ENCODE peak calls at places on chromosomes 4 and X, in five cellular contexts. V is PC-3, E is IMR-90, M is mammary epithelial cell, T is GM23338. W is an unnamed sample.

GRCh38 chr4:26267087-26267486 is 53.7 kb upstream of the RBPJ start:
- DNase-seq in V (no peak), E (peak), M (no peak), T (no peak), W (peak)

GRCh38 chrX:96126182-96126581 is 558.5 kb upstream of the DIAPH2 start:
- DNase-seq in V (peak), E (no peak), M (no peak), T (peak), W (no peak)

GRCh38 chr4:170853422-170854021 is 763.8 kb upstream of the AADAT start:
- DNase-seq in V (peak), E (no peak), M (peak), T (peak), W (peak)

GRCh38 chrX:3026074-3026588 is 15.1 kb upstream of the ARSF start:
- DNase-seq in V (peak), E (no peak), M (peak), T (no peak), W (peak)

GRCh38 chr4:121199742-121200561 is 35.8 kb upstream of the TNIP3 start:
- DNase-seq in V (no peak), E (no peak), M (no peak), T (no peak), W (no peak)

GRCh38 chr4:52868138-52868537 is 6.0 kb downstream of the RASL11B start:
- DNase-seq in V (no peak), E (no peak), M (no peak), T (peak), W (peak)

GRCh38 chr4:164440196-164440595 is 313.7 kb upstream of the SMIM31 start:
- DNase-seq in V (peak), E (peak), M (peak), T (no peak), W (no peak)

GRCh38 chrX:43958529-43958928 is 14.7 kb downstream of the NDP start:
- DNase-seq in V (peak), E (peak), M (peak), T (peak), W (peak)

GRCh38 chrX:68699960-68700746 is 52.7 kb downstream of the STARD8 start:
- DNase-seq in V (no peak), E (peak), M (peak), T (no peak), W (no peak)

GRCh38 chr4:15677507-15677988 is 4.1 kb upstream of the FAM200B start:
- DNase-seq in V (peak), E (peak), M (peak), T (peak), W (peak)

GRCh38 chrX:21056636-21057035 is 317.6 kb upstream of the CNKSR2 start:
- DNase-seq in V (peak), E (no peak), M (peak), T (no peak), W (no peak)

GRCh38 chr4:8515316-8516060 is 64.7 kb upstream of the GPR78 start:
- DNase-seq in V (no peak), E (peak), M (no peak), T (no peak), W (no peak)

GRCh38 chr4:80417019-80417418 is 81.5 kb downstream of the CFAP299 start:
- DNase-seq in V (no peak), E (no peak), M (no peak), T (no peak), W (no peak)

GRCh38 chr4:25448379-25449109 is 71.5 kb downstream of the ANAPC4 start:
- DNase-seq in V (no peak), E (peak), M (peak), T (peak), W (no peak)

GRCh38 chrX:124289443-124289842 is 43.0 kb upstream of the TEX13D start:
- DNase-seq in V (no peak), E (no peak), M (no peak), T (peak), W (no peak)

GRCh38 chrX:141960573-141960972 is 56.9 kb downstream of the MAGEC1 start:
- DNase-seq in V (no peak), E (no peak), M (no peak), T (no peak), W (no peak)

GRCh38 chr4:8033067-8033755 is 93.5 kb upstream of the AFAP1 start:
- DNase-seq in V (no peak), E (no peak), M (no peak), T (no peak), W (no peak)

GRCh38 chr4:183790661-183791060 is 114.4 kb upstream of the STOX2 start:
- DNase-seq in V (no peak), E (no peak), M (no peak), T (no peak), W (no peak)

GRCh38 chr4:33067221-33067620 is 2347.1 kb downstream of the PCDH7 start:
- DNase-seq in V (peak), E (peak), M (no peak), T (no peak), W (no peak)

GRCh38 chr4:1255151-1255550 is 6.2 kb upstream of the CTBP1 start:
- DNase-seq in V (no peak), E (no peak), M (peak), T (no peak), W (no peak)

GRCh38 chrX:46838482-46838857 is 1.6 kb downstream of the RP2 start:
- DNase-seq in V (no peak), E (peak), M (no peak), T (no peak), W (no peak)

GRCh38 chrX:46840946-46841740 is 4.3 kb downstream of the RP2 start:
- DNase-seq in V (no peak), E (no peak), M (peak), T (no peak), W (no peak)

GRCh38 chrX:46838974-46839480 is 2.2 kb downstream of the RP2 start:
- DNase-seq in V (no peak), E (peak), M (no peak), T (no peak), W (no peak)

GRCh38 chrX:46837543-46838481 is 969 bp downstream of the RP2 start:
- DNase-seq in V (peak), E (peak), M (peak), T (no peak), W (peak)

GRCh38 chrX:46836701-46837542 is at the start of gene RP2:
- DNase-seq in V (peak), E (peak), M (peak), T (peak), W (peak)
- H3K4me2 ChIP-seq in V (peak), E (peak), M (peak), T (peak), W (peak)

GRCh38 chr4:147736458-147736857 is 4.6 kb downstream of the ARHGAP10 start:
- DNase-seq in V (peak), E (peak), M (peak), T (peak), W (no peak)

GRCh38 chr4:147732516-147733193 is 767 bp downstream of the ARHGAP10 start:
- DNase-seq in V (peak), E (peak), M (peak), T (peak), W (peak)

GRCh38 chr4:147733614-147734344 is 1.9 kb downstream of the ARHGAP10 start:
- DNase-seq in V (peak), E (peak), M (peak), T (no peak), W (no peak)

GRCh38 chr4:147735413-147736301 is 3.8 kb downstream of the ARHGAP10 start:
- DNase-seq in V (peak), E (no peak), M (no peak), T (no peak), W (no peak)

GRCh38 chr4:147734496-147734895 is 2.6 kb downstream of the ARHGAP10 start:
- DNase-seq in V (no peak), E (no peak), M (no peak), T (no peak), W (no peak)
- H3K27ac ChIP-seq in V (no peak), E (no peak), M (no peak), T (no peak), W (no peak)

GRCh38 chrX:45632506-45632905 is 431.8 kb upstream of the DIPK2B start:
- DNase-seq in V (no peak), E (no peak), M (no peak), T (peak), W (no peak)
- TF ChIP-seq CTCF in V (no peak), E (no peak), M (peak), T (peak), W (no peak)

GRCh38 chrX:48971325-48972213 is at the start of gene KCND1:
- DNase-seq in V (no peak), E (peak), M (no peak), T (peak), W (peak)
- H3K4me2 ChIP-seq in V (no peak), E (peak), M (peak), T (peak), W (peak)

GRCh38 chr4:4641661-4642180 is 99.9 kb upstream of the STX18 start:
- DNase-seq in V (no peak), E (no peak), M (no peak), T (peak), W (no peak)
- H3K27ac ChIP-seq in V (no peak), E (no peak), M (no peak), T (no peak), W (no peak)

DNA sequence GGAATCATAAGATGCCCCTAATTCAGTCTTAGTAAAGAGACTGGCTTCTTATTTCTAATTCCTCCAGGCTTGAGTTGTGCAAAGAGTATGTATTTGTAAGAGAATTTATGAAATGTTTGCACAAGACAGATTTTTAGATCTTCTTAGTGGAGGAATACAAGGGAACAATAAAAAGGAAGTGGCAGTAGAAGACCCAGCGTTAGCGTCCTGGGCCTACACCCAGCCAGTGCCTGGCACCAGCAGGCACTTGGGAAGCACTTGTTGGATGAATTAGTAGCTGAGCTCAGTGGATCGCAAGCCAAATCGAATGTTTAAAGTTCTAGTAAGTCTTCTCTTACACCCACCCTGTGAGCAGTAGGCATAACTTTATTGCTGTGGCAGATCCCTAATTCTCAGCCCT is 157.4 kb downstream of the PTTG2 start:
- DNase-seq in V (no peak), E (no peak), M (no peak), T (no peak), W (no peak)
- TF ChIP-seq CTCF in V (no peak), E (no peak), M (no peak), T (no peak), W (no peak)

DNA sequence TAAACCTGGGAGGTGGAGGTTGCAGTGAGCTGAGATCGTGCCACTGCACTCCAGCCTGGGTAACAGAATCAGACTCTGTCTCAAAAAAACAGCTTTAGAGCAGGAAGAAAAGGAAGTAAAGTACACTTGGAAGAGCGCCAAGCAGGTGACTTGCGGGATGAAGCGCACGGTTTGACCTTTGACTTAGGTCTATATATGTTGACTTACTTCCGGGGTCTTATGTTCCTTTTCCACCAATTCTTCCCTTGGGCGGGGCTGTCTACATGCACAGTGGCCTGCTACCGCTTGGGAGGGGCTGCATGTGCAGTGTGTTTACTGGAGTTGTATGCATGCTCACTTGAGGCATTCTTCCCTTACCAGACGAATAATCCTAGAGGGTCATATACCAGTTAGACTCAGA is 108.6 kb downstream of the APOOL start:
- DNase-seq in V (no peak), E (no peak), M (no peak), T (no peak), W (no peak)
- H3K4me2 ChIP-seq in V (no peak), E (no peak), M (no peak), T (no peak), W (no peak)

GRCh38 chr4:59945716-59946115 is 1254.4 kb upstream of the ADGRL3 start:
- DNase-seq in V (no peak), E (no peak), M (no peak), T (no peak), W (no peak)
- H3K27ac ChIP-seq in V (no peak), E (no peak), M (no peak), T (no peak), W (no peak)

GRCh38 chrX:11461181-11462001 is 168.2 kb downstream of the AMELX start:
- DNase-seq in V (no peak), E (peak), M (no peak), T (no peak), W (peak)
- TF ChIP-seq CTCF in V (no peak), E (no peak), M (no peak), T (no peak), W (no peak)

DNA sequence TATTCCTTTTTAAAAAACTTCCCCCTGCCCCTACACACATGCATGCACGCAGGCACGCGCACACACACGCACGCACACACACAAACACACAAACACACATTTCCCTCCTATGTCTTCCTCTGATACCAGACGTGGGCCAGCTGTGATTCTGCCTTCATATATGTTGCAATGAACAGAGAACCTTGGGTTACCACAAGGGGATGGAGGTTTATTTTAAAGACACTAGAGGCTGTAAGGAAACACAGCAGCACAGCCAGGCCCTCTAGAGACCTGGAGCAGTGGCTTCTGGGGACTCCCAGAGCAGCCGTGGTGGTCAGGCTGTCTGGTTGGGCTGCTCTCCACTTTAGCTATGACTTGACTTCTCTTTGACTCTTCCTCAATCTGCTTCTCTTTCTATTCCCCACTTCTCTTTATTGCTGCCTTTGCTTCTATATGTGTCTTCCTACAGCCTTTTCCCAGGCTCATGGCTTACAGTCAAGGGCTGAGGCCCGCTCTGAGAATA is 3.2 kb upstream of the TLR10 start:
- DNase-seq in V (no peak), E (no peak), M (no peak), T (no peak), W (no peak)
- H3K4me2 ChIP-seq in V (no peak), E (no peak), M (no peak), T (no peak), W (no peak)